ENCODE peak calls at places on chromosome 11, in eight cellular contexts. R is activated CD4-positive, CD25-positive, alpha-beta regulatory T cell treated with anti-CD3 and anti-CD28 coated beads, Interleukin-2, amount 50 U/mL, for 16 hours; Q is endodermal cell; D is CD8-positive, alpha-beta T cell; H is RCC 7860; C is amniotic stem cell; U is EH; P is H1. E is an unnamed sample.

GRCh38 chr11:129090056-129090455 is 102.1 kb downstream of the ARHGAP32 start:
- DNase-seq in R (no peak), Q (no peak), D (no peak), H (no peak), C (no peak), U (peak; percentile 21), P (no peak), E (no peak)

GRCh38 chr11:20178976-20179375 is 18.7 kb upstream of the DBX1 start:
- DNase-seq in R (no peak), Q (no peak), D (no peak), H (no peak), C (no peak), U (no peak), P (no peak), E (no peak)

GRCh38 chr11:842370-843002 is at the start of the genes POLR2L and TSPAN4:
- DNase-seq in R (peak; percentile 78), Q (peak; percentile 96), D (peak; percentile 84), H (peak; percentile 73), C (peak; percentile 86), U (peak; percentile 87), P (peak; percentile 95), E (peak; percentile 35)

GRCh38 chr11:74010306-74010981 is 1.6 kb upstream of the UCP3 start:
- DNase-seq in R (no peak), Q (no peak), D (no peak), H (no peak), C (no peak), U (no peak), P (no peak), E (no peak)

GRCh38 chr11:112615238-112615637 is 346.0 kb upstream of the NCAM1 start:
- DNase-seq in R (no peak), Q (no peak), D (no peak), H (no peak), C (no peak), U (no peak), P (no peak), E (no peak)

GRCh38 chr11:114257621-114258558 is 38.3 kb upstream of the NNMT start:
- DNase-seq in R (no peak), Q (peak; percentile 71), D (no peak), H (no peak), C (no peak), U (no peak), P (peak; percentile 60), E (no peak)

GRCh38 chr11:119533931-119534694 is 111.1 kb upstream of the THY1 start:
- DNase-seq in R (no peak), Q (peak; percentile 96), D (peak; percentile 29), H (peak; percentile 49), C (peak; percentile 41), U (peak; percentile 62), P (peak; percentile 96), E (no peak)

GRCh38 chr11:132062031-132062430 is 691.6 kb downstream of the NTM start:
- DNase-seq in R (no peak), Q (no peak), D (no peak), H (no peak), C (no peak), U (peak; percentile 28), P (no peak), E (no peak)

E was measured in NCI-H187 treated with DMSO at 0.1 percent for 48 hours.